ENCODE peak calls at places on chromosomes 4 and X, in five cellular contexts. A is hepatocyte, E is tibial artery, B is endodermal cell, O is HCT116. L is an unnamed sample.

GRCh38 chr4:116055857-116056827 is 942.7 kb upstream of the NDST4 start:
- DNase-seq in A (peak), E (no peak), B (no peak), O (peak), L (no peak)

GRCh38 chr4:22661443-22661842 is 31.3 kb upstream of the GBA3 start:
- DNase-seq in A (no peak), E (no peak), B (no peak), O (no peak), L (no peak)

GRCh38 chr4:74267998-74268606 is 40.2 kb upstream of the EPGN start:
- DNase-seq in A (peak), E (no peak), B (no peak), O (peak), L (peak)

GRCh38 chr4:15717647-15718416 is 15.0 kb downstream of the BST1 start:
- DNase-seq in A (no peak), E (no peak), B (no peak), O (no peak), L (no peak)

GRCh38 chr4:129641179-129641578 is 545.2 kb downstream of the C4orf33 start:
- DNase-seq in A (peak), E (peak), B (peak), O (peak), L (peak)

GRCh38 chr4:154424810-154425484 is 66.7 kb downstream of the DCHS2 start:
- DNase-seq in A (no peak), E (no peak), B (no peak), O (no peak), L (no peak)

GRCh38 chr4:150010525-150011126 is 67.6 kb upstream of the DCLK2 start:
- DNase-seq in A (peak), E (peak), B (peak), O (peak), L (peak)

GRCh38 chrX:133523094-133523493 is 107.8 kb upstream of the GPC4 start:
- DNase-seq in A (no peak), E (peak), B (no peak), O (no peak), L (no peak)

GRCh38 chrX:24260827-24261550 is 52.9 kb downstream of the SUPT20HL2 start:
- DNase-seq in A (peak), E (peak), B (no peak), O (no peak), L (no peak)

GRCh38 chr4:5945936-5946335 is 53.0 kb upstream of the CRMP1 start:
- DNase-seq in A (no peak), E (no peak), B (peak), O (no peak), L (no peak)

GRCh38 chr4:169238445-169238844 is 32.3 kb downstream of the SH3RF1 start:
- DNase-seq in A (no peak), E (no peak), B (no peak), O (no peak), L (no peak)

GRCh38 chr4:176277162-176277904 is 8.3 kb upstream of the ASB5 start:
- DNase-seq in A (peak), E (peak), B (peak), O (peak), L (peak)

GRCh38 chrX:110015027-110015426 is 12.1 kb downstream of the TMEM164 start:
- DNase-seq in A (no peak), E (no peak), B (no peak), O (no peak), L (no peak)

GRCh38 chrX:88325634-88326033 is 421.4 kb upstream of the CPXCR1 start:
- DNase-seq in A (no peak), E (no peak), B (no peak), O (no peak), L (no peak)

GRCh38 chr4:59180161-59180560 is 2020.0 kb upstream of the ADGRL3 start:
- DNase-seq in A (no peak), E (no peak), B (no peak), O (no peak), L (no peak)

GRCh38 chr4:78293841-78294301 is 236.7 kb downstream of the FRAS1 start:
- DNase-seq in A (no peak), E (no peak), B (no peak), O (no peak), L (peak)

GRCh38 chr4:88737304-88738015 is 39.8 kb upstream of the NAP1L5 start:
- DNase-seq in A (peak), E (no peak), B (peak), O (no peak), L (no peak)

GRCh38 chr4:140188975-140189374 is 35.0 kb upstream of the MAML3 start:
- DNase-seq in A (peak), E (peak), B (no peak), O (no peak), L (peak)

GRCh38 chr4:8310306-8310705 is 40.8 kb downstream of the HTRA3 start:
- DNase-seq in A (no peak), E (no peak), B (peak), O (no peak), L (no peak)

GRCh38 chrX:129678176-129678880 is 23.6 kb upstream of the APLN start:
- DNase-seq in A (peak), E (no peak), B (no peak), O (no peak), L (no peak)

GRCh38 chr4:13484749-13485345 is 707 bp upstream of the RAB28 start:
- DNase-seq in A (peak), E (no peak), B (no peak), O (peak), L (no peak)

GRCh38 chr4:13478707-13479106 is 5.4 kb downstream of the RAB28 start:
- DNase-seq in A (no peak), E (no peak), B (no peak), O (no peak), L (no peak)

GRCh38 chr4:13483142-13484044 is 747 bp downstream of the RAB28 start:
- DNase-seq in A (peak), E (peak), B (peak), O (peak), L (peak)

GRCh38 chr4:13481569-13481968 is 2.6 kb downstream of the RAB28 start:
- DNase-seq in A (no peak), E (no peak), B (no peak), O (no peak), L (peak)

DNA sequence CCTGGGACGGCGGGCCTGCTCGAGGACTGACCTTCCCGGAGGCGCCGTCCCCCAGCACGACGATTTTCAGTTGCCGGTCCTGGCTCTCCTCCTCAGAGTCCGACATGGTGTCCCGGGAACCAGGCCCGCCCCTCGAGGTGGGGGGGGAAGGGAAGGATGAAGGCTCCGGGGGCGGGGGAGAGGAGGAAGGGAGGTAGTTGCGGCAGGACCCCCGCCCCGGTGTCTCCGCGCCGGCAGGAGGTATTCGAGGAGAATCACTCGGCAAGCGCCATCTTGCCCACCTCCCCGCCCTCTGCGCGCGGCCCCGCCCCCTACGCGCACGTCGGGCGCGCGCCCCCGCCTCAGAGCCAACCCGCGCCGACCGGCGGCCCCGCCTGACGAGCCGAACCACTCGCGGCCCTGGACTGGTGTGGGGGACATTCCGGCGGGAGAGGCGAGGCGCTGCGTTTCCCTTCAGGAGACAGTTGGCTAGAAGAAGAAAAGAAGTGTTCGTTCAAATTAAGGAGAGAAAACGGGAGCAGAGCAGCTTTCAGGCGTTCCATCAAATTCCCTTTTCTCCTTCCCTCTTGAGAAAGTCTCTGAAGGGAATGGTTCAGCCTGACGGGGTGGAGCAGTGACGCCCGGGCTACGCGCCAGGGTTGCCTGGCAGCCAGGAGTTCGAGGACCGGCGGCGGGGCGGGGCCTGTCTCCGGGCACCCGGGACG is at the start of gene RAB28:
- DNase-seq in A (peak), E (peak), B (peak), O (peak), L (peak)
- TF ChIP-seq CTCF in A (no peak), E (no peak), B (no peak), O (no peak), L (no peak)

GRCh38 chr4:109559983-109560686 is at the start of gene MCUB:
- DNase-seq in A (peak), E (peak), B (peak), O (peak), L (peak)
- H3K27ac ChIP-seq in A (peak), E (peak), B (no peak), O (peak), L (peak)

GRCh38 chrX:145832796-145833195 is 15.2 kb downstream of the SLITRK2 start:
- DNase-seq in A (no peak), E (no peak), B (no peak), O (no peak), L (no peak)
- TF ChIP-seq CTCF in A (no peak), E (no peak), B (no peak), O (no peak), L (no peak)

DNA sequence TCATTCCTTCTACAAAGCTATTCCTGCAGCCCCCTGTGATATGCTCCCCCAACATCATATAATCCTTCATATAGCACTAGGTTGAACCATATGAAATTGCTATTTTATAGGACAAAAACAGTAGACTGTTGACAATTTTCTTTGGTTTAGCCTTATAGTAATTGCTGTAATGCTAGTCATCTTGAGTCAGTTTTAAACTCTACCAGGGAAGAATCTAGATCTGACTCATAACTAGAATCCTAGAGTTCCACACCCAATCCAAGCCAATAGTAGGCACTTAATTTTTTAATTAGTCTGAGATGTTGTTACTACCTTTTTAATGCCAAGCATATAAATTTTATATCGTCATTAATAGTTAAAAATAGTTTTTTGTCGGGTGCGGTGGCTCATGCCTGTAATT is 136.8 kb downstream of the CHRNA9 start:
- DNase-seq in A (no peak), E (no peak), B (no peak), O (no peak), L (peak)
- H3K27ac ChIP-seq in A (peak), E (no peak), B (no peak), O (no peak), L (no peak)

GRCh38 chr4:11821774-11822430 is 393.2 kb upstream of the HS3ST1 start:
- DNase-seq in A (no peak), E (no peak), B (peak), O (no peak), L (no peak)

GRCh38 chr4:11813951-11814446 is 385.3 kb upstream of the HS3ST1 start:
- DNase-seq in A (no peak), E (no peak), B (no peak), O (no peak), L (no peak)

GRCh38 chr4:11814758-11815157 is 386.1 kb upstream of the HS3ST1 start:
- DNase-seq in A (no peak), E (no peak), B (no peak), O (no peak), L (no peak)

DNA sequence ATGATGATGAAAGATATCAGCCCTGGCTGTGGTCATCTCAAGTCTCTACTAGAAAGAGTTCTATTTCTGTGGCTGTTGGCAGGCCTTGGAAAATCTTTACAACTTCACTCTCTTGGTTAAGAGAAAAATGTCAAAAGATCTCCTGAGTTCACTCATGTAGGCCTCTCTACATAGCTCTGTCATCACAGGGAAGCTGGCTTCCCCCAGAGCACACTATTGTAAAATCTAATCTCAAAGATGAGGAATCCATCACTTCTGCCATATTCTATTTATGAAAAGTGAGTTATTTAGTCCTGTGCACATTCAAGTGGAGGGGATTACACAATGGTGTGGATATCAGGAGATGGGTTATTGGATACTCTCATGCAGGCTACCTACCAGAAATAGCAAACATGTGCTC is 388.4 kb upstream of the HS3ST1 start:
- DNase-seq in A (no peak), E (no peak), B (no peak), O (no peak), L (no peak)
- TF ChIP-seq CTCF in A (no peak), E (no peak), B (no peak), O (no peak), L (no peak)